ENCODE peak calls at places on chromosomes 12 and 14, in seven cellular contexts. Y is lower leg skin, J is stomach, L is HCT116, V is Peyer's patch, T is ovary, I is IMR-90. N is an unnamed sample.

GRCh38 chr12:6899837-6900519 is 4.6 kb upstream of the LRRC23 start:
- DNase-seq in Y (no peak), J (peak), L (no peak), V (peak), T (no peak), I (peak), N (peak)

GRCh38 chr12:110582286-110583136 is 607 bp downstream of the PPTC7 start:
- DNase-seq in Y (peak), J (peak), L (no peak), V (peak), T (peak), I (peak), N (peak)

GRCh38 chr14:78005325-78005724 is 164.8 kb upstream of the NRXN3 start:
- DNase-seq in Y (no peak), J (no peak), L (peak), V (no peak), T (no peak), I (no peak), N (peak)

GRCh38 chr12:53225635-53226424 is 6.2 kb downstream of the RARG start:
- DNase-seq in Y (no peak), J (no peak), L (no peak), V (no peak), T (no peak), I (no peak), N (no peak)

GRCh38 chr14:74955229-74955999 is at the start of gene PGF:
- DNase-seq in Y (no peak), J (peak), L (peak), V (peak), T (peak), I (no peak), N (peak)

GRCh38 chr12:75781532-75782046 is 250.0 kb downstream of the PHLDA1 start:
- DNase-seq in Y (no peak), J (no peak), L (peak), V (no peak), T (no peak), I (peak), N (peak)

GRCh38 chr12:23238190-23238589 is 613.2 kb downstream of the ETNK1 start:
- DNase-seq in Y (no peak), J (no peak), L (no peak), V (no peak), T (no peak), I (no peak), N (no peak)

GRCh38 chr12:107684029-107684790 is 1.4 kb upstream of the PWP1 start:
- DNase-seq in Y (no peak), J (no peak), L (no peak), V (no peak), T (no peak), I (peak), N (no peak)

GRCh38 chr12:95415451-95415850 is 58.5 kb upstream of the METAP2 start:
- DNase-seq in Y (no peak), J (no peak), L (no peak), V (no peak), T (no peak), I (no peak), N (no peak)

GRCh38 chr12:26275313-26276257 is 80.2 kb downstream of the SSPN start:
- DNase-seq in Y (no peak), J (no peak), L (no peak), V (no peak), T (no peak), I (no peak), N (no peak)

GRCh38 chr12:126157575-126157966 is 1092.3 kb downstream of the AACS start:
- DNase-seq in Y (no peak), J (no peak), L (no peak), V (no peak), T (no peak), I (no peak), N (no peak)

GRCh38 chr12:116532986-116533342 is 26.2 kb upstream of the MAP1LC3B2 start:
- DNase-seq in Y (peak), J (no peak), L (no peak), V (no peak), T (peak), I (no peak), N (no peak)

GRCh38 chr12:75971253-75971652 is 60.3 kb downstream of the PHLDA1 start:
- DNase-seq in Y (no peak), J (no peak), L (no peak), V (no peak), T (no peak), I (no peak), N (no peak)

GRCh38 chr12:77124767-77125166 is 59.4 kb upstream of the E2F7 start:
- DNase-seq in Y (no peak), J (no peak), L (no peak), V (no peak), T (no peak), I (peak), N (no peak)

GRCh38 chr14:67167420-67168109 is 21.7 kb upstream of the GARIN2 start:
- DNase-seq in Y (no peak), J (no peak), L (no peak), V (no peak), T (no peak), I (no peak), N (no peak)

GRCh38 chr12:104974626-104975290 is 11.4 kb upstream of the NOPCHAP1 start:
- DNase-seq in Y (no peak), J (no peak), L (no peak), V (peak), T (no peak), I (peak), N (no peak)

GRCh38 chr12:89826468-89826867 is 117.8 kb upstream of the ATP2B1 start:
- DNase-seq in Y (no peak), J (no peak), L (no peak), V (no peak), T (no peak), I (no peak), N (no peak)

GRCh38 chr12:47097276-47097896 is 17.6 kb upstream of the AMIGO2 start:
- DNase-seq in Y (no peak), J (no peak), L (no peak), V (no peak), T (no peak), I (peak), N (no peak)

GRCh38 chr14:22836301-22837058 is at the start of gene MMP14:
- DNase-seq in Y (peak), J (peak), L (no peak), V (peak), T (peak), I (peak), N (no peak)

GRCh38 chr12:25526778-25527177 is 26.3 kb downstream of the LMNTD1 start:
- DNase-seq in Y (no peak), J (no peak), L (no peak), V (no peak), T (no peak), I (peak), N (no peak)

GRCh38 chr14:59464651-59465569 is at the start of gene GPR135:
- DNase-seq in Y (peak), J (peak), L (no peak), V (peak), T (peak), I (peak), N (peak)
- TF ChIP-seq POLR2A in Y (no peak), J (no peak), L (no peak), V (no peak), T (peak), I (no peak), N (no peak)

DNA sequence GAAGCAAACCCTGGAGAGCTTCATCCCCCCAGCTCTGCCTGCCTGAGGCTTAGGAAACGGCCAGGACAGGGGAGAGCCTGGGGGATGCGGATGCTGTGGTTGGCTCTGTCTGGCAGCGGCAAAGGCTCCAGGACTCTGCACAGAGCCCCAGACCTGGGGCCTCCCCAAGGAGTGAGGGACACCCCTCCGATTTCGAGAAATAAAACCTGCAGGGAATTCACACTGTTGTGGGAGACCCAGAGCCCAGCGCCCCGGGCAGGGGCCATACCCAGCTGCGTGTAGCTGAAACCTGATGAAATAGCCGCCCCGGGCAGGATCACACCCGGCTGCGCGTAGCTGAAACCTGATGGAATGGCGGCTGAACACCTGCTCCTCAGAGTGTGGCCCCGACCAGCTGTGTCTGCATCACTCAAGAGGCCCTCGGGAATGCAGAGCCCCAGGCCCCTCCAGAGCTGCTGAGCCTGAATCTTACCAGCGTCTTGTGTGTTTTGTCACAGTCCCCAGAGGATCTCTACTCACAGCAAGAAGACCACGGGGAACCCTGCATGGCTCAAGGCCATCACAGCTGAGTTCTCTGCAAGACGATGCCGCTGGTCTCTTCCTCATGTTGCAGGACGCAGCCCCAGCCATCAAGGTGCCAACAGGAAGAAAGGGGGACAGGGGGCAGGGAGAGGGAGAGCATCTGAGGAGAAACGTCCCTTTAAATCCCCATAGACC is 46.5 kb upstream of the GALNT9 start:
- DNase-seq in Y (no peak), J (no peak), L (no peak), V (no peak), T (peak), I (no peak), N (no peak)
- TF ChIP-seq POLR2A in Y (no peak), J (no peak), L (no peak), V (no peak), T (no peak), I (no peak), N (no peak)

GRCh38 chr14:55191101-55191880 is at the start of gene DLGAP5:
- DNase-seq in Y (peak), J (peak), L (peak), V (peak), T (peak), I (peak), N (peak)
- TF ChIP-seq POLR2A in Y (no peak), J (no peak), L (peak), V (peak), T (no peak), I (peak), N (peak)

GRCh38 chr12:84124211-84124610 is 788.4 kb downstream of the SLC6A15 start:
- DNase-seq in Y (no peak), J (no peak), L (no peak), V (no peak), T (no peak), I (peak), N (no peak)
- TF ChIP-seq POLR2A in Y (no peak), J (no peak), L (no peak), V (no peak), T (no peak), I (no peak), N (no peak)

GRCh38 chr14:102012336-102012735 is 48.0 kb downstream of the DYNC1H1 start:
- DNase-seq in Y (no peak), J (no peak), L (no peak), V (no peak), T (no peak), I (no peak), N (no peak)

GRCh38 chr14:102015045-102015685 is 50.8 kb downstream of the DYNC1H1 start:
- DNase-seq in Y (no peak), J (no peak), L (no peak), V (no peak), T (no peak), I (peak), N (no peak)

GRCh38 chr14:102011631-102012030 is 47.3 kb downstream of the DYNC1H1 start:
- DNase-seq in Y (no peak), J (no peak), L (no peak), V (no peak), T (no peak), I (no peak), N (no peak)

GRCh38 chr14:102015771-102016170 is 51.4 kb downstream of the DYNC1H1 start:
- DNase-seq in Y (no peak), J (no peak), L (no peak), V (no peak), T (no peak), I (no peak), N (no peak)

DNA sequence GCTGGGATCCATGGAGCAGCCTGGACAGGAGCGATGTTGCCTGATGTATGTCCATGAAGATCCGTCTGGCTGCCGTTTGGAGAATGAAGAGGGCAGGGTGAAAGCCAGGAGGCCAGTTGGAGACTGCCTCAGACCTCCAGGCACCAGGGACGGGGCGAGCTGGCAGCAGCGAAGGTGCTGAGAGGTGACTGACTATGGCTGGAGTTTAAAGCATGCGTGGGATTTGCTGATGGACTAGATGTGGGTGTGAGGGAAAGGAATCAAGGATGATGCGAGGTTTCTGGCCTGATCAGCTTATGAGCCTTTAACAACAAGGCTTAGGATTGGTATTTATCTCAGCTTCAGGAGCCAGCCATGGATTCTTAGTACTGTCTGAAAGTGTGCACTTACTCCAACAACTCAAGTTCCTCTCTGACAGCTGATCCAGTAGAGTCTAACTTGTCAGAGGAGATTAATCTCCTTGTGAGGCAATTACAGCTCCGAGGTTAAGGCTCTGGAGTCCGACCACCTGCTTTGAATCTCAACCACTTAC is 49.4 kb downstream of the DYNC1H1 start:
- DNase-seq in Y (no peak), J (no peak), L (no peak), V (no peak), T (no peak), I (no peak), N (no peak)
- TF ChIP-seq POLR2A in Y (no peak), J (no peak), L (no peak), V (no peak), T (no peak), I (no peak), N (no peak)

DNA sequence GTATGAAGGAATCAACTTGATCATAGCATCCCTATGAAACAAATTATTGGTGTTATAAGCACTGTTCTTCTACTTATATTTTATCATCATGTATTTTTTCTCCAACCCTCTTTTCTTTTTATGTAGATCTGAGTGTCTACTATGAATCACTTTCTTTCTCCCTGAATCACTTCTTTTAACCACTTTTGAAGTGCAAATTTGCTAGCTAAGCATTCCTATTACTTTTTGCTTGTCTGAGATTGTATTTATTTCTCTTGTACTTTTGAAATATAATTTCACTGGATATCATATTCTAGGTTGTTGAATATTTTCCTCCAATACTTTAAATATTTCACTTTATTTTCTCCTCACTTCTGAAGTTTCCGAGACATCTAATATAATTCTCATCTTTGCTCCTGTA is 1282.3 kb upstream of the FLRT2 start:
- DNase-seq in Y (no peak), J (no peak), L (no peak), V (no peak), T (no peak), I (no peak), N (no peak)
- TF ChIP-seq POLR2A in Y (no peak), J (no peak), L (no peak), V (no peak), T (no peak), I (no peak), N (no peak)

N was measured in erythroblast.